ENCODE peak calls at places on chromosome 1, in nine cellular contexts. P, I, D, M, G, Z, F, B and C are unnamed samples.

GRCh38 chr1:10657080-10657847 is 139.2 kb downstream of the CASZ1 start:
- DNase-seq in I (no peak), M (no peak), D (no peak), G (no peak), B (no peak), Z (no peak), P (no peak), F (peak; percentile 74), C (no peak)

GRCh38 chr1:51488372-51489050 is 30.6 kb downstream of the EPS15 start:
- DNase-seq in D (no peak), P (no peak), Z (no peak), I (no peak), M (no peak), B (no peak), F (no peak), G (no peak), C (no peak)

GRCh38 chr1:174956086-174956485 is 43.7 kb upstream of the CACYBP start:
- DNase-seq in F (no peak), B (no peak), G (no peak), D (no peak), Z (no peak), I (no peak), P (no peak), M (no peak), C (no peak)

GRCh38 chr1:211557894-211558625 is 20.9 kb downstream of the SLC30A1 start:
- DNase-seq in D (no peak), B (no peak), P (no peak), I (no peak), Z (no peak), M (no peak), G (no peak), F (no peak), C (no peak)

GRCh38 chr1:198447468-198447867 is 93.0 kb downstream of the ATP6V1G3 start:
- DNase-seq in D (no peak), M (no peak), F (no peak), Z (no peak), B (no peak), P (no peak), G (no peak), I (no peak), C (no peak)

GRCh38 chr1:3372317-3372716 is 82.1 kb upstream of the ARHGEF16 start:
- DNase-seq in B (no peak), P (no peak), G (no peak), Z (no peak), F (no peak), M (no peak), I (no peak), D (no peak), C (no peak)

GRCh38 chr1:48495166-48495565 is 23.2 kb upstream of the SPATA6 start:
- DNase-seq in M (no peak), G (no peak), F (no peak), Z (no peak), B (no peak), P (no peak), D (no peak), I (no peak), C (no peak)

GRCh38 chr1:168520052-168520751 is 23.6 kb downstream of the XCL2 start:
- DNase-seq in I (no peak), G (no peak), P (no peak), M (no peak), B (no peak), Z (no peak), D (no peak), F (peak; percentile 33), C (no peak)

GRCh38 chr1:2786329-2787162 is 14.9 kb downstream of the TTC34 start:
- DNase-seq in F (peak; percentile 58), Z (peak; percentile 79), P (no peak), I (peak; percentile 82), G (peak; percentile 43), M (no peak), D (peak; percentile 76), B (no peak), C (no peak)